ENCODE peak calls at places on chromosomes 12 and 14, in six cellular contexts. F is A549, A is IMR-90, C is HepG2, K is K562, P is GM12878. B is an unnamed sample.

GRCh38 chr12:55899035-55899434 is 28.7 kb downstream of the PYM1 start:
- DNase-seq in F (no peak), A (peak; percentile 67), C (peak; percentile 35), K (peak; percentile 25), P (no peak), B (no peak)

GRCh38 chr12:32139064-32139421 is 32.4 kb downstream of the BICD1 start:
- DNase-seq in F (no peak), A (peak; percentile 66), C (no peak), K (no peak), P (peak; percentile 92), B (no peak)

GRCh38 chr14:22383515-22384166 is 205.4 kb downstream of the DAD1 start:
- DNase-seq in F (no peak), A (no peak), C (no peak), K (no peak), P (peak; percentile 82), B (no peak)

GRCh38 chr14:35240233-35240632 is 51.9 kb upstream of the PSMA6 start:
- DNase-seq in F (no peak), A (no peak), C (no peak), K (no peak), P (no peak), B (no peak)

GRCh38 chr12:34301251-34302130 is 279.2 kb downstream of the ALG10 start:
- DNase-seq in F (no peak), A (no peak), C (no peak), K (no peak), P (no peak), B (no peak)

GRCh38 chr12:52434760-52435530 is 774 bp upstream of the KRT75 start:
- DNase-seq in F (no peak), A (peak; percentile 4), C (no peak), K (no peak), P (no peak), B (no peak)

GRCh38 chr12:53476769-53477209 is 22.5 kb downstream of the MAP3K12 start:
- DNase-seq in F (no peak), A (no peak), C (no peak), K (peak; percentile 52), P (no peak), B (peak; percentile 34)

GRCh38 chr12:96195845-96196451 is 1.8 kb downstream of the ELK3 start:
- DNase-seq in F (peak; percentile 35), A (peak; percentile 74), C (no peak), K (no peak), P (no peak), B (no peak)

GRCh38 chr12:105936496-105936895 is 202.3 kb downstream of the NUAK1 start:
- DNase-seq in F (no peak), A (no peak), C (no peak), K (no peak), P (no peak), B (no peak)

GRCh38 chr14:64491637-64492036 is 12.0 kb downstream of the ZBTB25 start:
- DNase-seq in F (no peak), A (no peak), C (no peak), K (no peak), P (no peak), B (no peak)

GRCh38 chr14:59360923-59361794 is 104.0 kb downstream of the GPR135 start:
- DNase-seq in F (peak; percentile 90), A (peak; percentile 82), C (peak; percentile 59), K (peak; percentile 42), P (no peak), B (no peak)

GRCh38 chr14:97349946-97350345 is 552.8 kb downstream of the VRK1 start:
- DNase-seq in F (no peak), A (no peak), C (peak; percentile 13), K (no peak), P (no peak), B (no peak)

GRCh38 chr14:58574623-58575022 is 63.1 kb upstream of the DACT1 start:
- DNase-seq in F (peak; percentile 7), A (no peak), C (no peak), K (no peak), P (no peak), B (no peak)

GRCh38 chr14:53022593-53022992 is 71.7 kb upstream of the FERMT2 start:
- DNase-seq in F (no peak), A (peak; percentile 61), C (no peak), K (no peak), P (no peak), B (no peak)

GRCh38 chr12:105588126-105588525 is 257.6 kb downstream of the C12orf75 start:
- DNase-seq in F (no peak), A (no peak), C (no peak), K (no peak), P (no peak), B (no peak)

GRCh38 chr14:31340297-31341063 is 79.9 kb downstream of the HEATR5A start:
- DNase-seq in F (no peak), A (peak; percentile 17), C (no peak), K (no peak), P (no peak), B (no peak)

GRCh38 chr12:6333566-6333965 is 8.3 kb downstream of the TNFRSF1A start:
- DNase-seq in F (no peak), A (peak; percentile 90), C (no peak), K (no peak), P (no peak), B (no peak)
- TF ChIP-seq BHLHE40 in F (no peak), A (peak; percentile 29), C (no peak), K (no peak), P (no peak), B (no peak)

DNA sequence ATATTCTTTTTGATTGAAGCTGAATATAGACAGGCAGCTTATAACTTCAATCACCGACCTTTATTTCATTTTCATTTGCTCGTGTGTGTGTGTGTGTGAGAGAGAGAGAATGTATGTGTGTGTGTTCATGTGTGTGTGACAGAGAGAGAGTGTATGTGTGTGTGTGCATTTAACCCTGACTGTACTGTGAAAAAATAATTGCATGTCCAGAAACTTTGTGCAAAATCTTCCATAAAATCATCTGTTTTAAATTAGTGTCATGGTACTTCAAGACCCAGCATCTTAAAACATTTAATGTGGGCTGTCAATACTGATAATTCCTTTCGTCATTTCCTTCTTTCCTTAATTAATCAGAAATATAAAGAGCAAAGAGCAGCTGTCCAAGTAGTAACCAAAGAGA is 1.6 kb downstream of the DCN start:
- DNase-seq in F (no peak), A (peak; percentile 34), C (no peak), K (no peak), P (no peak), B (no peak)
- TF ChIP-seq BHLHE40 in F (no peak), A (no peak), C (no peak), K (no peak), P (no peak), B (no peak)

DNA sequence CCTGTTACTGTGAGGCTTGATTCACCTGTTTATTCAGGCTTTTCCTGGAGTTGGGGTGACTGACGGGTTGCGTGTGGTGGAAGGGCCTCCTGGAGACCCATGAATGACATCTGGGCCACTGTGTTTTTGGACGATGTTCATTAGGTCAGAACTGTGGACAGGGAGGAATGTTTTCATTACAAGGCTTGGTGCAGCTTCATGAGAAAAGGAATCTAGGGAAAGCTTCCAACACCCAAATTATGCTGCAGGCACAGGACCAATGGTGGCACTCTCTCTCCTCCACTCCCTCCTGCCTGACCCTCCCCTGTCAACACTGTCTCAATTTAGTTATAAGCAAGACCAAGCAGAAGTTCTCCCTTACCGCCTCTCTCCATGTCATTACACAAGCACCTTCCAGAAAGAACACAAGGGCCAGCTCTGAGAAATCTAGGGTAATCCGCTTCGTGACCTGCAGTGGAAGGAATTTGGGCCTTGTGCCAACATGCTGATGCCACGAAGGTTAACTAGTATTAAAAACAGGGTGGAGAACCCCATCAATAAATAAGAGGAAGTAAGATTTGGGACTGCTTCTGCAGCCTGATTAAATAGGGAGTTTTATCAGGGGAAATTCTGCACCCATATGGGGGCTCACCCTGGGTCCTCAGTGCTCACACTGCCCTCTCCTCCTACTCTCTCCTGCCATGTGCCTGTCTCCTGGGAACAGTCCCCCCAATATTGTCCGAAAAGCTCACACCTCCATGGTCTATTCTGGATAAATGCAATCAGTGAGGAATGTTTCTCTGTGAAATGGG is 200.3 kb downstream of the KTN1 start:
- DNase-seq in F (peak; percentile 35), A (peak; percentile 33), C (no peak), K (no peak), P (no peak), B (no peak)
- TF ChIP-seq BHLHE40 in F (no peak), A (no peak), C (no peak), K (no peak), P (no peak), B (no peak)

GRCh38 chr12:9872743-9873142 is 3.6 kb upstream of the CLEC2B start:
- DNase-seq in F (no peak), A (no peak), C (no peak), K (no peak), P (no peak), B (no peak)
- TF ChIP-seq BHLHE40 in F (no peak), A (no peak), C (no peak), K (no peak), P (no peak), B (no peak)

GRCh38 chr12:131559517-131560516 is 151.1 kb upstream of the SFSWAP start:
- DNase-seq in F (peak; percentile 49), A (no peak), C (no peak), K (peak; percentile 28), P (no peak), B (no peak)

GRCh38 chr12:131568336-131568735 is 142.6 kb upstream of the SFSWAP start:
- DNase-seq in F (no peak), A (no peak), C (no peak), K (no peak), P (no peak), B (no peak)

GRCh38 chr12:131565256-131566005 is 145.5 kb upstream of the SFSWAP start:
- DNase-seq in F (no peak), A (no peak), C (no peak), K (no peak), P (no peak), B (no peak)

GRCh38 chr12:131561891-131562684 is 148.8 kb upstream of the SFSWAP start:
- DNase-seq in F (no peak), A (no peak), C (no peak), K (no peak), P (no peak), B (no peak)

DNA sequence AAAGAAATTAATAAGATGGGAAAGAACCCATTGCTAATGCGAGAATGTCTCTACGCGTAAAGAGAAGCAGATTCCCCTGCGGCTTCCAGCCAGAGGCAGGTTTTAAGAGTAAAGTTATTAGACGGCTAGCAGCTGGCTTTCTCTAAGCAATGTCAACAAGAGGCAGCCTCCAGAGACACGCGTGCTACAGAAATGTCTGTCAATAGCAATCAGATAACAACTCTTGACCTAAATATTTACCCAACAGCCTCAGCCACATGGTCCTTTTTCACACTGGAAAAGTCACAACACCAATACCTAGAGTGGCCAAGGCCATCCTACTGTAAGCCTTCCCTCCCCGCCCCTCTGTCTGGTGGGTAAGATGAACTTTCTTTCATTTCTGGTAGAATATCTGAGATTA is 146.0 kb upstream of the SFSWAP start:
- DNase-seq in F (no peak), A (no peak), C (no peak), K (no peak), P (no peak), B (no peak)
- TF ChIP-seq BHLHE40 in F (no peak), A (no peak), C (no peak), K (no peak), P (no peak), B (no peak)

GRCh38 chr14:44170554-44170953 is 336.5 kb downstream of the FSCB start:
- DNase-seq in F (no peak), A (no peak), C (no peak), K (no peak), P (no peak), B (no peak)
- TF ChIP-seq BHLHE40 in F (no peak), A (no peak), C (no peak), K (no peak), P (no peak), B (no peak)

GRCh38 chr12:78398750-78399149 is 465.8 kb upstream of the SYT1 start:
- DNase-seq in F (peak; percentile 67), A (no peak), C (no peak), K (no peak), P (no peak), B (no peak)
- TF ChIP-seq BHLHE40 in F (no peak), A (no peak), C (no peak), K (no peak), P (no peak), B (no peak)

GRCh38 chr12:49108958-49109404 is 1.7 kb downstream of the LMBR1L start:
- DNase-seq in F (no peak), A (peak; percentile 20), C (peak; percentile 23), K (no peak), P (no peak), B (no peak)
- TF ChIP-seq BHLHE40 in F (no peak), A (no peak), C (no peak), K (no peak), P (no peak), B (no peak)

B was measured in HEK293T.